ENCODE peak calls at places on chromosomes 13 and 19, in five cellular contexts. One of them, this sample, is unnamed.

GRCh38 chr13:45707701-45708100 is 5.6 kb downstream of the CBY2 start:
- DNase-seq in AG04450: no peak
- DNase-seq in heart left ventricle: no peak
- DNase-seq in lower lobe of right lung: no peak
- DNase-seq in cardiac muscle cell: no peak
- DNase-seq in this sample: no peak

GRCh38 chr13:30431269-30431950 is 9.1 kb downstream of the UBE2L5 start:
- DNase-seq in AG04450: no peak
- DNase-seq in cardiac muscle cell: no peak
- DNase-seq in heart left ventricle: no peak
- DNase-seq in lower lobe of right lung: no peak
- DNase-seq in this sample: no peak

GRCh38 chr19:46967578-46968018 is 52.0 kb upstream of the NPAS1 start:
- DNase-seq in heart left ventricle: peak
- DNase-seq in cardiac muscle cell: no peak
- DNase-seq in AG04450: no peak
- DNase-seq in lower lobe of right lung: peak
- DNase-seq in this sample: peak

GRCh38 chr19:48190288-48191284 is 20.1 kb downstream of the ZSWIM9 start:
- DNase-seq in heart left ventricle: no peak
- DNase-seq in AG04450: peak
- DNase-seq in cardiac muscle cell: peak
- DNase-seq in lower lobe of right lung: no peak
- DNase-seq in this sample: peak

GRCh38 chr19:2275588-2276428 is 6.2 kb downstream of the PEAK3 start:
- DNase-seq in cardiac muscle cell: no peak
- DNase-seq in lower lobe of right lung: no peak
- DNase-seq in heart left ventricle: no peak
- DNase-seq in AG04450: no peak
- DNase-seq in this sample: no peak

GRCh38 chr13:110680852-110681251 is 25.1 kb downstream of the CARS2 start:
- DNase-seq in cardiac muscle cell: no peak
- DNase-seq in lower lobe of right lung: no peak
- DNase-seq in AG04450: no peak
- DNase-seq in heart left ventricle: no peak
- DNase-seq in this sample: no peak

GRCh38 chr13:53788286-53788685 is 759.7 kb downstream of the OLFM4 start:
- DNase-seq in lower lobe of right lung: no peak
- DNase-seq in cardiac muscle cell: no peak
- DNase-seq in AG04450: no peak
- DNase-seq in heart left ventricle: no peak
- DNase-seq in this sample: no peak

GRCh38 chr19:23778566-23778965 is 19.9 kb upstream of the ZNF681 start:
- DNase-seq in cardiac muscle cell: no peak
- DNase-seq in heart left ventricle: no peak
- DNase-seq in AG04450: no peak
- DNase-seq in lower lobe of right lung: no peak
- DNase-seq in this sample: no peak

GRCh38 chr13:77349365-77349764 is 22.5 kb upstream of the MYCBP2 start:
- DNase-seq in AG04450: no peak
- DNase-seq in cardiac muscle cell: no peak
- DNase-seq in heart left ventricle: no peak
- DNase-seq in lower lobe of right lung: no peak
- DNase-seq in this sample: no peak

GRCh38 chr19:31535691-31536460 is 186.6 kb upstream of the TSHZ3 start:
- DNase-seq in AG04450: no peak
- DNase-seq in cardiac muscle cell: no peak
- DNase-seq in heart left ventricle: no peak
- DNase-seq in lower lobe of right lung: no peak
- DNase-seq in this sample: no peak

GRCh38 chr13:32530841-32531253 is 7.7 kb downstream of the N4BP2L2 start:
- DNase-seq in AG04450: peak
- DNase-seq in cardiac muscle cell: peak
- DNase-seq in heart left ventricle: peak
- DNase-seq in lower lobe of right lung: no peak
- DNase-seq in this sample: no peak

GRCh38 chr13:40189426-40189825 is 477.0 kb downstream of the FOXO1 start:
- DNase-seq in cardiac muscle cell: no peak
- DNase-seq in heart left ventricle: no peak
- DNase-seq in AG04450: no peak
- DNase-seq in lower lobe of right lung: no peak
- DNase-seq in this sample: peak

GRCh38 chr19:35675589-35676140 is 9.3 kb downstream of the UPK1A start:
- DNase-seq in AG04450: no peak
- DNase-seq in cardiac muscle cell: no peak
- DNase-seq in lower lobe of right lung: no peak
- DNase-seq in heart left ventricle: no peak
- DNase-seq in this sample: no peak

GRCh38 chr13:23715762-23716235 is 145.6 kb downstream of the TNFRSF19 start:
- DNase-seq in heart left ventricle: no peak
- DNase-seq in cardiac muscle cell: no peak
- DNase-seq in lower lobe of right lung: no peak
- DNase-seq in AG04450: no peak
- DNase-seq in this sample: no peak

GRCh38 chr13:77416666-77417212 is 89.8 kb upstream of the MYCBP2 start:
- DNase-seq in lower lobe of right lung: no peak
- DNase-seq in heart left ventricle: no peak
- DNase-seq in cardiac muscle cell: no peak
- DNase-seq in AG04450: no peak
- DNase-seq in this sample: no peak

GRCh38 chr13:49304763-49305695 is 57.3 kb downstream of the CDADC1 start:
- DNase-seq in AG04450: no peak
- DNase-seq in heart left ventricle: no peak
- DNase-seq in lower lobe of right lung: no peak
- DNase-seq in cardiac muscle cell: no peak
- DNase-seq in this sample: no peak

GRCh38 chr19:2923510-2923909 is 21.3 kb downstream of the ZNF77 start:
- DNase-seq in cardiac muscle cell: peak
- DNase-seq in AG04450: no peak
- DNase-seq in heart left ventricle: no peak
- DNase-seq in lower lobe of right lung: no peak
- DNase-seq in this sample: no peak

GRCh38 chr19:4338441-4339350 is at the start of gene STAP2:
- DNase-seq in heart left ventricle: no peak
- DNase-seq in AG04450: no peak
- DNase-seq in lower lobe of right lung: peak
- DNase-seq in cardiac muscle cell: peak
- DNase-seq in this sample: no peak

GRCh38 chr13:41552031-41552430 is 94.7 kb downstream of the RGCC start:
- DNase-seq in lower lobe of right lung: no peak
- DNase-seq in AG04450: no peak
- DNase-seq in heart left ventricle: no peak
- DNase-seq in cardiac muscle cell: no peak
- DNase-seq in this sample: no peak

GRCh38 chr19:55578031-55578760 is 2.5 kb downstream of the ZNF579 start:
- DNase-seq in heart left ventricle: no peak
- DNase-seq in lower lobe of right lung: no peak
- DNase-seq in cardiac muscle cell: no peak
- DNase-seq in AG04450: no peak
- DNase-seq in this sample: no peak

GRCh38 chr19:55580628-55581144 is at the start of gene ZNF579:
- DNase-seq in AG04450: peak
- DNase-seq in lower lobe of right lung: peak
- DNase-seq in heart left ventricle: peak
- DNase-seq in cardiac muscle cell: peak
- DNase-seq in this sample: peak

GRCh38 chr19:55579766-55580621 is 654 bp downstream of the ZNF579 start:
- DNase-seq in cardiac muscle cell: peak
- DNase-seq in heart left ventricle: no peak
- DNase-seq in lower lobe of right lung: no peak
- DNase-seq in AG04450: no peak
- DNase-seq in this sample: no peak

GRCh38 chr19:55581145-55581827 is 638 bp upstream of the ZNF579 start:
- DNase-seq in AG04450: no peak
- DNase-seq in heart left ventricle: no peak
- DNase-seq in lower lobe of right lung: no peak
- DNase-seq in cardiac muscle cell: no peak
- DNase-seq in this sample: no peak

DNA sequence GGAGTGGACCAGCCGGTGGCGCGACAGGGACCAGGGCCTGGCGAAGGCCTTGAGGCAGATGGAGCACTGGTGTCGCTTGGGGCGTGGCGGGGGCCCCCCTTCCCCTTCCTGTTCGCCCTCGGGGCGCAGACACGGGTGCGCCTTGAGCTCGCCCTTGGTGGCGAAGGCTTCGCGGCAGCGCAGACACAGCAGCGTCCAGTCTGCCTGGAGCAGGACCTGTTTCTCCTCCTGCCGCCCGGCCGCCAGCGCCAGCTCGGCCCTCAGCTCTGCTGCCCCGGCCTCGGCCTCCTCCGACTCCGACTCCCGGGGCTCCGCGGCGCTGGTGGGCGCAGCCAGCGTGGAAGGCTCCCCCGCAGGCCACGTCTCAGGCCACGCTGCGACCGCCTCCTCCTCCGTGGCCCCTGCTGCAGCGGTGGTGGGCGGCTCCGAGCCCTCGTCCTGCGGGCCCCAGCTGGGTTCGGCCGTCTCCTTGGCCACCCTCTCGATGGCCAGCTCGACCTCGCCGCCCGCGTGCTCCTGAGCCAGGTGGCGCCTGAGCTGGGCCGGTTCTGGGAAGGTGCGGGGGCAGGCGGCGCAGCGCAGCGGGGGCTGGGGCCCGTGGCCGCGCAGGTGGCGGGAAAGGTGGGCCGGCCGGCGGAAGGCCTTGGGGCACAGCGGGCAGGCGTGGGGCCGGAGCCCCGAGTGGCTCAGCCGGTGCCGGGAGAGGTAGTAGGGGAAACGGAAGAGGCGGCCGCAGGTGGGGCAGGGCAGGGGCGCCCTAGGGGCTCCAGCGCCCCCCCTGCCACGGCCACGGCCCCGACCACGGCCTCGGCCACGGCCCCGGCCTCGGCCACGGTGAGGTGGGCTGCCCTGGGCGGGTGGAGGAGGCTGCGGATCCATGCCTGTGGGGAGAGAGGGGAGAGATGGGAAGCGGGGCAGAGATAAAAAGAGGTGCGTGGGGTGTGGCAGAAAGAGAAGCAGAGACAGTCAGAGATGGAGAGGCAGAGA is 1.6 kb downstream of the ZNF579 start:
- DNase-seq in cardiac muscle cell: no peak
- DNase-seq in heart left ventricle: no peak
- DNase-seq in AG04450: no peak
- DNase-seq in lower lobe of right lung: no peak
- DNase-seq in this sample: no peak
- H3K27ac ChIP-seq in cardiac muscle cell: no peak
- H3K27ac ChIP-seq in heart left ventricle: peak
- H3K27ac ChIP-seq in AG04450: no peak
- H3K27ac ChIP-seq in lower lobe of right lung: peak
- H3K27ac ChIP-seq in this sample: no peak

DNA sequence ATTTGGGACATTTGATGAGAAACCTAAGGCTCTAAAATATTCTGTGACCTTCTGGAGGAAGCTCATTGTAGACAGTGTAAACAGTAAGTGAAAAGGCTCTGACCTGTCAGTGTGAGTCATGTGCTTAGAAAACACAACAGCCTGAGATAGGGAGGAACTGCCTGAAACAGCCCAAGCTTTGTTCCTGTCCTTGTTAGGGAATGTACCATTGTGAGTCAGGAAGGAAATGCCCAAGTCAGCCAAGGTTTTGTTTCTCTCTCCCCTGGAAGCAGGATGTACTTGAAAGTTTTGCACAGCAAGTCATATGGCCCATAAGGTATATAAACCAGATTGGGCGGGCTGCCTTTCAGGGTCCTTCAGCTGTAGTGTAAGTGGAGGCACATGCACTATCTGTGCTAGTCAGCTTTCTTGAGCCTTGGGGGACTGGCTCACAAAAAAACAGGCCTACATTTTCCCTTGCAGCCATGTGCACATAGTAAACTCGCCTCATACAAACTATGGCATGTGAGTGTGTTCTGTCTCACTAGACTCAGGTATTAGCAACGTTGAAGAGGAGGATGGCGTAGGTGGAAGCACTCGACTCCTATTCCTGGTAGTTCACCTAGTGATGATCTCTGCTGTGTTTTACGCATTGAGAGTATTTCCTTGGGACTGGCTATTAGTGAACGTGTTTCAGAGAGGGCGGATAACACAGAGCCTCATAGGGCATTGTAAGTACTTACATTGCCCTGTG is 141.2 kb upstream of the KLHL1 start:
- DNase-seq in heart left ventricle: no peak
- DNase-seq in cardiac muscle cell: peak
- DNase-seq in lower lobe of right lung: no peak
- DNase-seq in AG04450: no peak
- DNase-seq in this sample: no peak
- H3K27ac ChIP-seq in heart left ventricle: no peak
- H3K27ac ChIP-seq in cardiac muscle cell: no peak
- H3K27ac ChIP-seq in lower lobe of right lung: no peak
- H3K27ac ChIP-seq in AG04450: no peak
- H3K27ac ChIP-seq in this sample: no peak

GRCh38 chr13:74256969-74257368 is 122.8 kb upstream of the KLF12 start:
- DNase-seq in lower lobe of right lung: no peak
- DNase-seq in AG04450: no peak
- DNase-seq in cardiac muscle cell: peak
- DNase-seq in heart left ventricle: peak
- DNase-seq in this sample: no peak
- H3K27ac ChIP-seq in lower lobe of right lung: no peak
- H3K27ac ChIP-seq in AG04450: no peak
- H3K27ac ChIP-seq in cardiac muscle cell: no peak
- H3K27ac ChIP-seq in heart left ventricle: no peak
- H3K27ac ChIP-seq in this sample: no peak

GRCh38 chr19:6774821-6775707 is 2.6 kb downstream of the VAV1 start:
- DNase-seq in cardiac muscle cell: peak
- DNase-seq in AG04450: no peak
- DNase-seq in heart left ventricle: no peak
- DNase-seq in lower lobe of right lung: no peak
- DNase-seq in this sample: no peak

GRCh38 chr19:6772866-6773322 is 386 bp downstream of the VAV1 start:
- DNase-seq in heart left ventricle: no peak
- DNase-seq in AG04450: no peak
- DNase-seq in lower lobe of right lung: no peak
- DNase-seq in cardiac muscle cell: no peak
- DNase-seq in this sample: no peak

GRCh38 chr19:6772028-6772865 is at the start of gene VAV1:
- DNase-seq in cardiac muscle cell: no peak
- DNase-seq in heart left ventricle: peak
- DNase-seq in lower lobe of right lung: peak
- DNase-seq in AG04450: no peak
- DNase-seq in this sample: peak

GRCh38 chr19:6776999-6777398 is 4.5 kb downstream of the VAV1 start:
- DNase-seq in heart left ventricle: no peak
- DNase-seq in lower lobe of right lung: no peak
- DNase-seq in cardiac muscle cell: no peak
- DNase-seq in AG04450: no peak
- DNase-seq in this sample: no peak

DNA sequence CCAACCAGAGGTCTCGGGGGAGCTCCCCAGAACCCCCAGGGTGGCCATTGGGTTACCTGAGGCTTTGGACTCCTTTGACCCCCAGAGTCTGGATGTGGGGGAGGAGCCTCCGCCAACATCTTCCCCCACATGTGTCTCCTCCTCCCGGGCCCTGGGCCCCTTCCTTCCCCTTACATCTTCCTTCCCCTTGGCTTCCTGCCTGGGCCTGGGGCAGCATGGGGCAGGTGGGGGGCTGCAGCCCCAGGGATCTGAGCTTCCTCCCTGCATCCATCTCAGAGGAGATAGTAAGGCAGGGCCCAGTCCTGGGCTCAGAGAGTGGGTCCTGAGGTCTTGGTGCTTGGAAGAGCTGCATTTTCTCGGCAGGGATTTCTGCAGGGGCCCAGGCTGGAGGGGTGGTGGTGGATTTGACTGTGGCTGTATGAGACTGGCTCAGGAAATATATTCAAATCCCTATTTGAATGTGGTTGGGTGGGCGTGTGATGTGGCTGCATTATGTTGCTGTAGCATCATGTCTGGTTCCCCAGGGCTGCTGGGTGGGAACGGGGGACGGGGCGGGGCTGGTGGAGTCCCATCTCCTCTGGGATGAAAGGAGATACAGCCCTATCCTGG is 919 bp downstream of the VAV1 start:
- DNase-seq in heart left ventricle: peak
- DNase-seq in AG04450: no peak
- DNase-seq in lower lobe of right lung: peak
- DNase-seq in cardiac muscle cell: no peak
- DNase-seq in this sample: peak
- H3K27ac ChIP-seq in heart left ventricle: no peak
- H3K27ac ChIP-seq in AG04450: no peak
- H3K27ac ChIP-seq in lower lobe of right lung: peak
- H3K27ac ChIP-seq in cardiac muscle cell: no peak
- H3K27ac ChIP-seq in this sample: peak

This sample was measured in CD8-positive, alpha-beta memory T cell.